ENCODE peak calls at places on chromosomes 5 and 9, in seven cellular contexts. One of them, this sample, is unnamed.

GRCh38 chr5:176470539-176470938 is 22.4 kb downstream of the FAF2 start:
- DNase-seq in H9: no peak
- DNase-seq in neuronal stem cell: no peak
- DNase-seq in mesendoderm: no peak
- DNase-seq in H1: no peak
- DNase-seq in mesenchymal stem cell: no peak
- DNase-seq in trophoblast cell: no peak
- DNase-seq in this sample: peak

GRCh38 chr5:77170-77501 is 14.8 kb upstream of the PLEKHG4B start:
- DNase-seq in H9: no peak
- DNase-seq in neuronal stem cell: no peak
- DNase-seq in mesendoderm: no peak
- DNase-seq in H1: no peak
- DNase-seq in mesenchymal stem cell: no peak
- DNase-seq in trophoblast cell: no peak
- DNase-seq in this sample: no peak

GRCh38 chr9:114012126-114012525 is 66.0 kb downstream of the AMBP start:
- DNase-seq in H9: no peak
- DNase-seq in neuronal stem cell: no peak
- DNase-seq in mesendoderm: no peak
- DNase-seq in H1: no peak
- DNase-seq in mesenchymal stem cell: no peak
- DNase-seq in trophoblast cell: peak
- DNase-seq in this sample: no peak

GRCh38 chr9:114037961-114038723 is 40.0 kb downstream of the AMBP start:
- DNase-seq in H9: peak
- DNase-seq in neuronal stem cell: peak
- DNase-seq in mesendoderm: peak
- DNase-seq in H1: peak
- DNase-seq in mesenchymal stem cell: no peak
- DNase-seq in trophoblast cell: no peak
- DNase-seq in this sample: no peak

GRCh38 chr9:77981332-77981731 is 50.3 kb downstream of the GNAQ start:
- DNase-seq in H9: no peak
- DNase-seq in neuronal stem cell: no peak
- DNase-seq in mesendoderm: no peak
- DNase-seq in H1: no peak
- DNase-seq in mesenchymal stem cell: no peak
- DNase-seq in trophoblast cell: peak
- DNase-seq in this sample: peak

GRCh38 chr5:2557435-2557834 is 194.0 kb downstream of the IRX2 start:
- DNase-seq in H9: no peak
- DNase-seq in neuronal stem cell: no peak
- DNase-seq in mesendoderm: no peak
- DNase-seq in H1: no peak
- DNase-seq in mesenchymal stem cell: no peak
- DNase-seq in trophoblast cell: no peak
- DNase-seq in this sample: no peak

GRCh38 chr9:114721491-114722362 is 39.7 kb upstream of the TEX48 start:
- DNase-seq in H9: no peak
- DNase-seq in neuronal stem cell: no peak
- DNase-seq in mesendoderm: no peak
- DNase-seq in H1: no peak
- DNase-seq in mesenchymal stem cell: no peak
- DNase-seq in trophoblast cell: no peak
- DNase-seq in this sample: peak

GRCh38 chr5:140327589-140327988 is 18.8 kb downstream of the HBEGF start:
- DNase-seq in H9: no peak
- DNase-seq in neuronal stem cell: peak
- DNase-seq in mesendoderm: peak
- DNase-seq in H1: no peak
- DNase-seq in mesenchymal stem cell: peak
- DNase-seq in trophoblast cell: no peak
- DNase-seq in this sample: peak

GRCh38 chr9:111431684-111432083 is 52.5 kb downstream of the ECPAS start:
- DNase-seq in H9: no peak
- DNase-seq in neuronal stem cell: no peak
- DNase-seq in mesendoderm: no peak
- DNase-seq in H1: no peak
- DNase-seq in mesenchymal stem cell: peak
- DNase-seq in trophoblast cell: no peak
- DNase-seq in this sample: peak

GRCh38 chr9:109453210-109453842 is 44.8 kb downstream of the PTPN3 start:
- DNase-seq in H9: no peak
- DNase-seq in neuronal stem cell: no peak
- DNase-seq in mesendoderm: peak
- DNase-seq in H1: no peak
- DNase-seq in mesenchymal stem cell: peak
- DNase-seq in trophoblast cell: peak
- DNase-seq in this sample: peak

GRCh38 chr9:74284596-74284995 is 212.5 kb upstream of the RORB start:
- DNase-seq in H9: no peak
- DNase-seq in neuronal stem cell: no peak
- DNase-seq in mesendoderm: no peak
- DNase-seq in H1: no peak
- DNase-seq in mesenchymal stem cell: no peak
- DNase-seq in trophoblast cell: no peak
- DNase-seq in this sample: no peak

GRCh38 chr5:141753143-141753970 is 71.3 kb upstream of the ARAP3 start:
- DNase-seq in H9: no peak
- DNase-seq in neuronal stem cell: no peak
- DNase-seq in mesendoderm: no peak
- DNase-seq in H1: no peak
- DNase-seq in mesenchymal stem cell: no peak
- DNase-seq in trophoblast cell: no peak
- DNase-seq in this sample: no peak

GRCh38 chr5:54173251-54173650 is 137.1 kb downstream of the ARL15 start:
- DNase-seq in H9: no peak
- DNase-seq in neuronal stem cell: no peak
- DNase-seq in mesendoderm: no peak
- DNase-seq in H1: no peak
- DNase-seq in mesenchymal stem cell: no peak
- DNase-seq in trophoblast cell: no peak
- DNase-seq in this sample: no peak

GRCh38 chr5:72018158-72018803 is 89.0 kb upstream of the MAP1B start:
- DNase-seq in H9: peak
- DNase-seq in neuronal stem cell: no peak
- DNase-seq in mesendoderm: peak
- DNase-seq in H1: peak
- DNase-seq in mesenchymal stem cell: peak
- DNase-seq in trophoblast cell: peak
- DNase-seq in this sample: peak

GRCh38 chr5:116992681-116993080 is 418.1 kb upstream of the SEMA6A start:
- DNase-seq in H9: no peak
- DNase-seq in neuronal stem cell: no peak
- DNase-seq in mesendoderm: no peak
- DNase-seq in H1: no peak
- DNase-seq in mesenchymal stem cell: no peak
- DNase-seq in trophoblast cell: no peak
- DNase-seq in this sample: no peak

GRCh38 chr5:178464431-178465048 is 125.7 kb downstream of the COL23A1 start:
- DNase-seq in H9: no peak
- DNase-seq in neuronal stem cell: no peak
- DNase-seq in mesendoderm: no peak
- DNase-seq in H1: no peak
- DNase-seq in mesenchymal stem cell: no peak
- DNase-seq in trophoblast cell: no peak
- DNase-seq in this sample: no peak

GRCh38 chr5:107359916-107360234 is 310.9 kb downstream of the EFNA5 start:
- DNase-seq in H9: no peak
- DNase-seq in neuronal stem cell: no peak
- DNase-seq in mesendoderm: no peak
- DNase-seq in H1: no peak
- DNase-seq in mesenchymal stem cell: no peak
- DNase-seq in trophoblast cell: no peak
- DNase-seq in this sample: no peak

GRCh38 chr5:149641000-149641576 is 59.8 kb downstream of the ARHGEF37 start:
- DNase-seq in H9: no peak
- DNase-seq in neuronal stem cell: no peak
- DNase-seq in mesendoderm: no peak
- DNase-seq in H1: no peak
- DNase-seq in mesenchymal stem cell: peak
- DNase-seq in trophoblast cell: peak
- DNase-seq in this sample: peak

GRCh38 chr5:3149899-3150298 is 398.4 kb upstream of the IRX2 start:
- DNase-seq in H9: no peak
- DNase-seq in neuronal stem cell: no peak
- DNase-seq in mesendoderm: no peak
- DNase-seq in H1: no peak
- DNase-seq in mesenchymal stem cell: no peak
- DNase-seq in trophoblast cell: no peak
- DNase-seq in this sample: no peak

GRCh38 chr5:1563051-1563461 is 39.3 kb upstream of the LPCAT1 start:
- DNase-seq in H9: no peak
- DNase-seq in neuronal stem cell: no peak
- DNase-seq in mesendoderm: no peak
- DNase-seq in H1: no peak
- DNase-seq in mesenchymal stem cell: no peak
- DNase-seq in trophoblast cell: no peak
- DNase-seq in this sample: no peak

GRCh38 chr5:132497488-132497997 is 7.0 kb upstream of the IRF1 start:
- DNase-seq in H9: peak
- DNase-seq in neuronal stem cell: no peak
- DNase-seq in mesendoderm: peak
- DNase-seq in H1: no peak
- DNase-seq in mesenchymal stem cell: peak
- DNase-seq in trophoblast cell: peak
- DNase-seq in this sample: peak

GRCh38 chr5:180115326-180116076 is 43.9 kb upstream of the RNF130 start:
- DNase-seq in H9: no peak
- DNase-seq in neuronal stem cell: no peak
- DNase-seq in mesendoderm: no peak
- DNase-seq in H1: no peak
- DNase-seq in mesenchymal stem cell: no peak
- DNase-seq in trophoblast cell: no peak
- DNase-seq in this sample: no peak

GRCh38 chr9:123687246-123687721 is 242.6 kb downstream of the DENND1A start:
- DNase-seq in H9: no peak
- DNase-seq in neuronal stem cell: no peak
- DNase-seq in mesendoderm: no peak
- DNase-seq in H1: no peak
- DNase-seq in mesenchymal stem cell: no peak
- DNase-seq in trophoblast cell: no peak
- DNase-seq in this sample: no peak

GRCh38 chr5:14077501-14077900 is 65.6 kb upstream of the TRIO start:
- DNase-seq in H9: no peak
- DNase-seq in neuronal stem cell: no peak
- DNase-seq in mesendoderm: peak
- DNase-seq in H1: no peak
- DNase-seq in mesenchymal stem cell: no peak
- DNase-seq in trophoblast cell: no peak
- DNase-seq in this sample: no peak
- H3K18ac ChIP-seq in H9: no peak
- H3K18ac ChIP-seq in neuronal stem cell: no peak
- H3K18ac ChIP-seq in mesendoderm: no peak
- H3K18ac ChIP-seq in H1: no peak
- H3K18ac ChIP-seq in mesenchymal stem cell: no peak
- H3K18ac ChIP-seq in trophoblast cell: no peak
- H3K18ac ChIP-seq in this sample: no peak

DNA sequence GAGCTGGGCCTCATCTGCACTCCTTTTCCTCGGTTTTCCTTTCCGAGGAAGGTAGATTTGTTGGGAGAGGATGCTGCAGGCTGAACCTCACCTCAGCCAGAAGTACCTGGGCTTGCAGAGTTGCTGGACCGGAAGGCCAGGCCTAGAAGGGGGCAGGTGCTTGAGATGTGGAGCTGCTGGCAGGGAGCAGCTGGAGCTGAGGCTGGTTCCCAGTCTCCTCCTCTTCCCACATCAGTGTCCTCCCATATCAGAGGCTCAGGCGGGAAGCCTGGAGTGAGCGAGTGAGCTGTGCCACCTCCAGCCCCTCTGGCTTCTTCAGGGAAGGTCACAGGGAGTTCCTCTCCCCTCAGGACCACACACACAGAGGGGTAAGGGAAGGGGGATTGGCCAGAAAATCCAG is 259.4 kb downstream of the GADD45G start:
- DNase-seq in H9: no peak
- DNase-seq in neuronal stem cell: no peak
- DNase-seq in mesendoderm: no peak
- DNase-seq in H1: no peak
- DNase-seq in mesenchymal stem cell: no peak
- DNase-seq in trophoblast cell: peak
- DNase-seq in this sample: no peak
- H3K18ac ChIP-seq in H9: no peak
- H3K18ac ChIP-seq in neuronal stem cell: peak
- H3K18ac ChIP-seq in mesendoderm: no peak
- H3K18ac ChIP-seq in H1: no peak
- H3K18ac ChIP-seq in mesenchymal stem cell: no peak
- H3K18ac ChIP-seq in trophoblast cell: no peak
- H3K18ac ChIP-seq in this sample: no peak

DNA sequence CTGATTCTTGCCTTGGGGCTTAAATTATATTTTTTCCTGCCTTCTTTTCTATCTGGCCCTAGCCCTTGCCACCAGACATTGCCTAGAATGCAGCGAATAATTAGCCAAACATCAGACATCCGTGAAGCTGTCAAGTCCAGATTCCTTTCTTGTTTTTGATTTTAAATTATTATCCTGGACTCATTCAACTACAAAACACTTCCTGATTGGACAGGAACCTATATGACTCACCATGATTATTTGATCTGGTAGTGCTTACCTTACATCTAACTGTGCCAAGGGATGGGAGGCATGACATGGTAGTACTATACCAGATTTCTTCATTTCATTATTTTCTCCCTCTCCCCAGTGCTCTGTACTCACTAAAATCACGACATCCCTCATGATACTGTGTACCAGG is 829.6 kb downstream of the TLR4 start:
- DNase-seq in H9: no peak
- DNase-seq in neuronal stem cell: no peak
- DNase-seq in mesendoderm: no peak
- DNase-seq in H1: no peak
- DNase-seq in mesenchymal stem cell: no peak
- DNase-seq in trophoblast cell: no peak
- DNase-seq in this sample: no peak
- H3K18ac ChIP-seq in H9: no peak
- H3K18ac ChIP-seq in neuronal stem cell: no peak
- H3K18ac ChIP-seq in mesendoderm: no peak
- H3K18ac ChIP-seq in H1: no peak
- H3K18ac ChIP-seq in mesenchymal stem cell: no peak
- H3K18ac ChIP-seq in trophoblast cell: no peak
- H3K18ac ChIP-seq in this sample: no peak

GRCh38 chr9:88530051-88530450 is 4.9 kb upstream of the NXNL2 start:
- DNase-seq in H9: no peak
- DNase-seq in neuronal stem cell: no peak
- DNase-seq in mesendoderm: no peak
- DNase-seq in H1: no peak
- DNase-seq in mesenchymal stem cell: peak
- DNase-seq in trophoblast cell: peak
- DNase-seq in this sample: peak

GRCh38 chr9:88527626-88528025 is 7.4 kb upstream of the NXNL2 start:
- DNase-seq in H9: no peak
- DNase-seq in neuronal stem cell: no peak
- DNase-seq in mesendoderm: no peak
- DNase-seq in H1: no peak
- DNase-seq in mesenchymal stem cell: no peak
- DNase-seq in trophoblast cell: no peak
- DNase-seq in this sample: no peak

GRCh38 chr9:88531920-88532319 is 3.1 kb upstream of the NXNL2 start:
- DNase-seq in H9: peak
- DNase-seq in neuronal stem cell: peak
- DNase-seq in mesendoderm: peak
- DNase-seq in H1: no peak
- DNase-seq in mesenchymal stem cell: no peak
- DNase-seq in trophoblast cell: no peak
- DNase-seq in this sample: no peak

GRCh38 chr9:88528356-88528755 is 6.6 kb upstream of the NXNL2 start:
- DNase-seq in H9: no peak
- DNase-seq in neuronal stem cell: no peak
- DNase-seq in mesendoderm: no peak
- DNase-seq in H1: no peak
- DNase-seq in mesenchymal stem cell: peak
- DNase-seq in trophoblast cell: no peak
- DNase-seq in this sample: peak

GRCh38 chr9:88529496-88529895 is 5.5 kb upstream of the NXNL2 start:
- DNase-seq in H9: no peak
- DNase-seq in neuronal stem cell: no peak
- DNase-seq in mesendoderm: no peak
- DNase-seq in H1: no peak
- DNase-seq in mesenchymal stem cell: peak
- DNase-seq in trophoblast cell: no peak
- DNase-seq in this sample: no peak
- H3K18ac ChIP-seq in H9: no peak
- H3K18ac ChIP-seq in neuronal stem cell: no peak
- H3K18ac ChIP-seq in mesendoderm: no peak
- H3K18ac ChIP-seq in H1: no peak
- H3K18ac ChIP-seq in mesenchymal stem cell: peak
- H3K18ac ChIP-seq in trophoblast cell: peak
- H3K18ac ChIP-seq in this sample: peak

This sample was measured in IMR-90.